ENCODE peak calls at places on chromosome 22, in nine cellular contexts. One of them, this sample, is unnamed.

GRCh38 chr22:29011200-29011867 is 50.3 kb downstream of the C22orf31 start:
- DNase-seq in Jurkat, Clone E6-1: no peak
- DNase-seq in ovary: no peak
- DNase-seq in SJCRH30: no peak
- DNase-seq in gastrocnemius medialis: no peak
- DNase-seq in CD8-positive, alpha-beta memory T cell: no peak
- DNase-seq in hepatocyte: no peak
- DNase-seq in transverse colon: peak
- DNase-seq in AG09309: no peak
- DNase-seq in this sample: peak

GRCh38 chr22:44130076-44130711 is 50.5 kb upstream of the PARVG start:
- DNase-seq in Jurkat, Clone E6-1: no peak
- DNase-seq in ovary: no peak
- DNase-seq in SJCRH30: no peak
- DNase-seq in gastrocnemius medialis: no peak
- DNase-seq in CD8-positive, alpha-beta memory T cell: no peak
- DNase-seq in hepatocyte: no peak
- DNase-seq in transverse colon: no peak
- DNase-seq in AG09309: no peak
- DNase-seq in this sample: no peak

GRCh38 chr22:21629262-21630149 is at the start of gene YDJC:
- DNase-seq in Jurkat, Clone E6-1: peak
- DNase-seq in ovary: peak
- DNase-seq in SJCRH30: peak
- DNase-seq in gastrocnemius medialis: peak
- DNase-seq in CD8-positive, alpha-beta memory T cell: peak
- DNase-seq in hepatocyte: peak
- DNase-seq in transverse colon: peak
- DNase-seq in AG09309: peak
- DNase-seq in this sample: peak

GRCh38 chr22:20887375-20887774 is 28.6 kb downstream of the SNAP29 start:
- DNase-seq in Jurkat, Clone E6-1: no peak
- DNase-seq in ovary: no peak
- DNase-seq in SJCRH30: no peak
- DNase-seq in gastrocnemius medialis: no peak
- DNase-seq in CD8-positive, alpha-beta memory T cell: no peak
- DNase-seq in hepatocyte: no peak
- DNase-seq in transverse colon: no peak
- DNase-seq in AG09309: no peak
- DNase-seq in this sample: no peak

GRCh38 chr22:31343235-31344191 is 2.6 kb downstream of the PATZ1 start:
- DNase-seq in Jurkat, Clone E6-1: no peak
- DNase-seq in ovary: peak
- DNase-seq in SJCRH30: peak
- DNase-seq in gastrocnemius medialis: no peak
- DNase-seq in CD8-positive, alpha-beta memory T cell: no peak
- DNase-seq in hepatocyte: peak
- DNase-seq in transverse colon: peak
- DNase-seq in AG09309: no peak
- DNase-seq in this sample: no peak

GRCh38 chr22:43186272-43187170 is at the start of gene TTLL12:
- DNase-seq in Jurkat, Clone E6-1: no peak
- DNase-seq in ovary: peak
- DNase-seq in SJCRH30: peak
- DNase-seq in gastrocnemius medialis: peak
- DNase-seq in CD8-positive, alpha-beta memory T cell: peak
- DNase-seq in hepatocyte: peak
- DNase-seq in transverse colon: peak
- DNase-seq in AG09309: no peak
- DNase-seq in this sample: peak

GRCh38 chr22:44288951-44289350 is 23.8 kb downstream of the SHISAL1 start:
- DNase-seq in Jurkat, Clone E6-1: no peak
- DNase-seq in ovary: no peak
- DNase-seq in SJCRH30: no peak
- DNase-seq in gastrocnemius medialis: no peak
- DNase-seq in CD8-positive, alpha-beta memory T cell: no peak
- DNase-seq in hepatocyte: no peak
- DNase-seq in transverse colon: no peak
- DNase-seq in AG09309: no peak
- DNase-seq in this sample: no peak

GRCh38 chr22:37611202-37611601 is 2.6 kb downstream of the GGA1 start:
- DNase-seq in Jurkat, Clone E6-1: no peak
- DNase-seq in ovary: no peak
- DNase-seq in SJCRH30: no peak
- DNase-seq in gastrocnemius medialis: no peak
- DNase-seq in CD8-positive, alpha-beta memory T cell: no peak
- DNase-seq in hepatocyte: peak
- DNase-seq in transverse colon: no peak
- DNase-seq in AG09309: no peak
- DNase-seq in this sample: no peak

GRCh38 chr22:40176921-40177737 is 596 bp upstream of the TNRC6B start:
- DNase-seq in Jurkat, Clone E6-1: peak
- DNase-seq in ovary: peak
- DNase-seq in SJCRH30: peak
- DNase-seq in gastrocnemius medialis: peak
- DNase-seq in CD8-positive, alpha-beta memory T cell: peak
- DNase-seq in hepatocyte: peak
- DNase-seq in transverse colon: peak
- DNase-seq in AG09309: no peak
- DNase-seq in this sample: peak

GRCh38 chr22:21994881-21995444 is 12.4 kb upstream of the TOP3B start:
- DNase-seq in Jurkat, Clone E6-1: no peak
- DNase-seq in ovary: no peak
- DNase-seq in SJCRH30: no peak
- DNase-seq in gastrocnemius medialis: no peak
- DNase-seq in CD8-positive, alpha-beta memory T cell: no peak
- DNase-seq in hepatocyte: no peak
- DNase-seq in transverse colon: no peak
- DNase-seq in AG09309: no peak
- DNase-seq in this sample: no peak

GRCh38 chr22:21652547-21653545 is 10.7 kb downstream of the SDF2L1 start:
- DNase-seq in Jurkat, Clone E6-1: no peak
- DNase-seq in ovary: no peak
- DNase-seq in SJCRH30: no peak
- DNase-seq in gastrocnemius medialis: no peak
- DNase-seq in CD8-positive, alpha-beta memory T cell: no peak
- DNase-seq in hepatocyte: peak
- DNase-seq in transverse colon: no peak
- DNase-seq in AG09309: no peak
- DNase-seq in this sample: no peak

GRCh38 chr22:39434721-39435120 is 22.1 kb upstream of the MGAT3 start:
- DNase-seq in Jurkat, Clone E6-1: no peak
- DNase-seq in ovary: no peak
- DNase-seq in SJCRH30: no peak
- DNase-seq in gastrocnemius medialis: no peak
- DNase-seq in CD8-positive, alpha-beta memory T cell: no peak
- DNase-seq in hepatocyte: no peak
- DNase-seq in transverse colon: no peak
- DNase-seq in AG09309: no peak
- DNase-seq in this sample: no peak

GRCh38 chr22:19995611-19996339 is 20.8 kb downstream of the ARVCF start:
- DNase-seq in Jurkat, Clone E6-1: no peak
- DNase-seq in ovary: no peak
- DNase-seq in SJCRH30: no peak
- DNase-seq in gastrocnemius medialis: no peak
- DNase-seq in CD8-positive, alpha-beta memory T cell: no peak
- DNase-seq in hepatocyte: no peak
- DNase-seq in transverse colon: no peak
- DNase-seq in AG09309: peak
- DNase-seq in this sample: no peak

GRCh38 chr22:20783844-20784723 is 10.2 kb downstream of the SERPIND1 start:
- DNase-seq in Jurkat, Clone E6-1: peak
- DNase-seq in ovary: no peak
- DNase-seq in SJCRH30: peak
- DNase-seq in gastrocnemius medialis: no peak
- DNase-seq in CD8-positive, alpha-beta memory T cell: peak
- DNase-seq in hepatocyte: peak
- DNase-seq in transverse colon: peak
- DNase-seq in AG09309: no peak
- DNase-seq in this sample: peak

GRCh38 chr22:39384750-39385480 is 14.7 kb upstream of the TAB1 start:
- DNase-seq in Jurkat, Clone E6-1: no peak
- DNase-seq in ovary: no peak
- DNase-seq in SJCRH30: peak
- DNase-seq in gastrocnemius medialis: peak
- DNase-seq in CD8-positive, alpha-beta memory T cell: no peak
- DNase-seq in hepatocyte: peak
- DNase-seq in transverse colon: no peak
- DNase-seq in AG09309: no peak
- DNase-seq in this sample: no peak

GRCh38 chr22:39243443-39244072 is 1.2 kb downstream of the PDGFB start:
- DNase-seq in Jurkat, Clone E6-1: no peak
- DNase-seq in ovary: no peak
- DNase-seq in SJCRH30: no peak
- DNase-seq in gastrocnemius medialis: no peak
- DNase-seq in CD8-positive, alpha-beta memory T cell: no peak
- DNase-seq in hepatocyte: peak
- DNase-seq in transverse colon: no peak
- DNase-seq in AG09309: no peak
- DNase-seq in this sample: no peak

GRCh38 chr22:45884201-45885067 is 92.5 kb downstream of the WNT7B start:
- DNase-seq in Jurkat, Clone E6-1: no peak
- DNase-seq in ovary: no peak
- DNase-seq in SJCRH30: no peak
- DNase-seq in gastrocnemius medialis: no peak
- DNase-seq in CD8-positive, alpha-beta memory T cell: no peak
- DNase-seq in hepatocyte: no peak
- DNase-seq in transverse colon: no peak
- DNase-seq in AG09309: no peak
- DNase-seq in this sample: no peak

GRCh38 chr22:39567135-39567946 is 3.2 kb upstream of the CACNA1I start:
- DNase-seq in Jurkat, Clone E6-1: peak
- DNase-seq in ovary: no peak
- DNase-seq in SJCRH30: no peak
- DNase-seq in gastrocnemius medialis: no peak
- DNase-seq in CD8-positive, alpha-beta memory T cell: peak
- DNase-seq in hepatocyte: no peak
- DNase-seq in transverse colon: peak
- DNase-seq in AG09309: no peak
- DNase-seq in this sample: no peak

GRCh38 chr22:25637032-25637431 is 72.6 kb downstream of the GRK3 start:
- DNase-seq in Jurkat, Clone E6-1: no peak
- DNase-seq in ovary: no peak
- DNase-seq in SJCRH30: no peak
- DNase-seq in gastrocnemius medialis: no peak
- DNase-seq in CD8-positive, alpha-beta memory T cell: no peak
- DNase-seq in hepatocyte: no peak
- DNase-seq in transverse colon: no peak
- DNase-seq in AG09309: no peak
- DNase-seq in this sample: no peak

GRCh38 chr22:30195245-30196140 is 51.1 kb downstream of the LIF start:
- DNase-seq in Jurkat, Clone E6-1: no peak
- DNase-seq in ovary: no peak
- DNase-seq in SJCRH30: no peak
- DNase-seq in gastrocnemius medialis: no peak
- DNase-seq in CD8-positive, alpha-beta memory T cell: no peak
- DNase-seq in hepatocyte: no peak
- DNase-seq in transverse colon: no peak
- DNase-seq in AG09309: no peak
- DNase-seq in this sample: no peak
- H3K4me3 ChIP-seq in Jurkat, Clone E6-1: no peak
- H3K4me3 ChIP-seq in ovary: no peak
- H3K4me3 ChIP-seq in SJCRH30: peak
- H3K4me3 ChIP-seq in gastrocnemius medialis: no peak
- H3K4me3 ChIP-seq in CD8-positive, alpha-beta memory T cell: no peak
- H3K4me3 ChIP-seq in hepatocyte: no peak
- H3K4me3 ChIP-seq in transverse colon: no peak
- H3K4me3 ChIP-seq in AG09309: no peak
- H3K4me3 ChIP-seq in this sample: no peak

GRCh38 chr22:49944399-49944891 is 16.1 kb upstream of the PIM3 start:
- DNase-seq in Jurkat, Clone E6-1: no peak
- DNase-seq in ovary: no peak
- DNase-seq in SJCRH30: no peak
- DNase-seq in gastrocnemius medialis: no peak
- DNase-seq in CD8-positive, alpha-beta memory T cell: no peak
- DNase-seq in hepatocyte: no peak
- DNase-seq in transverse colon: no peak
- DNase-seq in AG09309: no peak
- DNase-seq in this sample: no peak
- H3K4me3 ChIP-seq in Jurkat, Clone E6-1: no peak
- H3K4me3 ChIP-seq in ovary: no peak
- H3K4me3 ChIP-seq in SJCRH30: no peak
- H3K4me3 ChIP-seq in gastrocnemius medialis: peak
- H3K4me3 ChIP-seq in CD8-positive, alpha-beta memory T cell: no peak
- H3K4me3 ChIP-seq in hepatocyte: no peak
- H3K4me3 ChIP-seq in transverse colon: no peak
- H3K4me3 ChIP-seq in AG09309: no peak
- H3K4me3 ChIP-seq in this sample: no peak

GRCh38 chr22:46902998-46903916 is 140.8 kb downstream of the TBC1D22A start:
- DNase-seq in Jurkat, Clone E6-1: no peak
- DNase-seq in ovary: no peak
- DNase-seq in SJCRH30: no peak
- DNase-seq in gastrocnemius medialis: no peak
- DNase-seq in CD8-positive, alpha-beta memory T cell: no peak
- DNase-seq in hepatocyte: no peak
- DNase-seq in transverse colon: no peak
- DNase-seq in AG09309: no peak
- DNase-seq in this sample: peak
- H3K4me3 ChIP-seq in Jurkat, Clone E6-1: no peak
- H3K4me3 ChIP-seq in ovary: no peak
- H3K4me3 ChIP-seq in SJCRH30: no peak
- H3K4me3 ChIP-seq in gastrocnemius medialis: no peak
- H3K4me3 ChIP-seq in CD8-positive, alpha-beta memory T cell: no peak
- H3K4me3 ChIP-seq in hepatocyte: no peak
- H3K4me3 ChIP-seq in transverse colon: no peak
- H3K4me3 ChIP-seq in AG09309: no peak
- H3K4me3 ChIP-seq in this sample: no peak

GRCh38 chr22:27892811-27893210 is 26.2 kb downstream of the PITPNB start:
- DNase-seq in Jurkat, Clone E6-1: no peak
- DNase-seq in ovary: no peak
- DNase-seq in SJCRH30: no peak
- DNase-seq in gastrocnemius medialis: no peak
- DNase-seq in CD8-positive, alpha-beta memory T cell: no peak
- DNase-seq in hepatocyte: no peak
- DNase-seq in transverse colon: no peak
- DNase-seq in AG09309: no peak
- DNase-seq in this sample: no peak

GRCh38 chr22:27892064-27892463 is 27.0 kb downstream of the PITPNB start:
- DNase-seq in Jurkat, Clone E6-1: no peak
- DNase-seq in ovary: no peak
- DNase-seq in SJCRH30: no peak
- DNase-seq in gastrocnemius medialis: no peak
- DNase-seq in CD8-positive, alpha-beta memory T cell: no peak
- DNase-seq in hepatocyte: no peak
- DNase-seq in transverse colon: no peak
- DNase-seq in AG09309: no peak
- DNase-seq in this sample: no peak

GRCh38 chr22:27900153-27900552 is 18.9 kb downstream of the PITPNB start:
- DNase-seq in Jurkat, Clone E6-1: no peak
- DNase-seq in ovary: no peak
- DNase-seq in SJCRH30: no peak
- DNase-seq in gastrocnemius medialis: no peak
- DNase-seq in CD8-positive, alpha-beta memory T cell: no peak
- DNase-seq in hepatocyte: no peak
- DNase-seq in transverse colon: no peak
- DNase-seq in AG09309: no peak
- DNase-seq in this sample: no peak

GRCh38 chr22:27896251-27896650 is 22.8 kb downstream of the PITPNB start:
- DNase-seq in Jurkat, Clone E6-1: no peak
- DNase-seq in ovary: no peak
- DNase-seq in SJCRH30: no peak
- DNase-seq in gastrocnemius medialis: no peak
- DNase-seq in CD8-positive, alpha-beta memory T cell: no peak
- DNase-seq in hepatocyte: no peak
- DNase-seq in transverse colon: peak
- DNase-seq in AG09309: no peak
- DNase-seq in this sample: no peak

GRCh38 chr22:27895600-27895999 is 23.5 kb downstream of the PITPNB start:
- DNase-seq in Jurkat, Clone E6-1: no peak
- DNase-seq in ovary: no peak
- DNase-seq in SJCRH30: no peak
- DNase-seq in gastrocnemius medialis: no peak
- DNase-seq in CD8-positive, alpha-beta memory T cell: no peak
- DNase-seq in hepatocyte: no peak
- DNase-seq in transverse colon: no peak
- DNase-seq in AG09309: no peak
- DNase-seq in this sample: no peak
- H3K4me3 ChIP-seq in Jurkat, Clone E6-1: no peak
- H3K4me3 ChIP-seq in ovary: no peak
- H3K4me3 ChIP-seq in SJCRH30: no peak
- H3K4me3 ChIP-seq in gastrocnemius medialis: no peak
- H3K4me3 ChIP-seq in CD8-positive, alpha-beta memory T cell: no peak
- H3K4me3 ChIP-seq in hepatocyte: no peak
- H3K4me3 ChIP-seq in transverse colon: no peak
- H3K4me3 ChIP-seq in AG09309: no peak
- H3K4me3 ChIP-seq in this sample: no peak